ENCODE peak calls at places on chromosome X, in six cellular contexts. N is transverse colon, E is mammary epithelial cell, B is Panc1, X is spleen, Q is fibroblast of lung. V is an unnamed sample. For H3K4me1, the result is how much of the 10 kb centered on the place peaks cover.

GRCh38 chrX:11437642-11438379 is 144.6 kb downstream of the AMELX start:
- DNase-seq in N (peak), E (no peak), B (no peak), X (no peak), Q (peak), V (peak)

GRCh38 chrX:65035451-65035779 is 59.2 kb upstream of the ZC4H2 start:
- DNase-seq in N (peak), E (no peak), B (no peak), X (peak), Q (peak), V (no peak)

GRCh38 chrX:95945528-95945927 is 739.1 kb upstream of the DIAPH2 start:
- DNase-seq in N (no peak), E (no peak), B (no peak), X (no peak), Q (peak), V (no peak)

GRCh38 chrX:100407784-100408642 is 2.1 kb downstream of the PCDH19 start:
- DNase-seq in N (no peak), E (no peak), B (no peak), X (no peak), Q (no peak), V (no peak)

GRCh38 chrX:47172549-47172948 is 21.1 kb upstream of the UBA1 start:
- DNase-seq in N (no peak), E (no peak), B (no peak), X (peak), Q (no peak), V (no peak)

GRCh38 chrX:29662759-29663503 is 552.4 kb upstream of the MAGEB2 start:
- DNase-seq in N (no peak), E (peak), B (peak), X (no peak), Q (peak), V (no peak)

GRCh38 chrX:338836-339400 is 20.3 kb upstream of the GTPBP6 start:
- DNase-seq in N (no peak), E (no peak), B (no peak), X (peak), Q (no peak), V (peak)

GRCh38 chrX:116436358-116436816 is at the start of gene SLC6A14:
- DNase-seq in N (peak), E (no peak), B (no peak), X (no peak), Q (no peak), V (peak)

GRCh38 chrX:67614414-67614813 is 70.6 kb downstream of the AR start:
- DNase-seq in N (no peak), E (peak), B (no peak), X (no peak), Q (peak), V (no peak)

GRCh38 chrX:57155171-57155570 is 18.0 kb upstream of the SPIN2A start:
- DNase-seq in N (peak), E (no peak), B (no peak), X (no peak), Q (no peak), V (no peak)

GRCh38 chrX:2188316-2188715 is 312.5 kb downstream of the DHRSX start:
- DNase-seq in N (no peak), E (no peak), B (no peak), X (no peak), Q (no peak), V (no peak)

GRCh38 chrX:119880552-119881437 is 9.2 kb downstream of the NDUFA1 start:
- DNase-seq in N (peak), E (peak), B (peak), X (no peak), Q (peak), V (no peak)

GRCh38 chrX:70455366-70456202 is 10.9 kb downstream of the DLG3 start:
- DNase-seq in N (peak), E (no peak), B (no peak), X (no peak), Q (no peak), V (no peak)

GRCh38 chrX:122625239-122625638 is 558.8 kb upstream of the GRIA3 start:
- DNase-seq in N (no peak), E (peak), B (no peak), X (no peak), Q (no peak), V (no peak)

GRCh38 chrX:39470588-39471155 is 627.1 kb downstream of the BCOR start:
- DNase-seq in N (peak), E (no peak), B (no peak), X (no peak), Q (peak), V (no peak)

GRCh38 chrX:102979536-102979935 is 42.5 kb downstream of the RAB40AL start:
- DNase-seq in N (no peak), E (peak), B (no peak), X (no peak), Q (no peak), V (no peak)

GRCh38 chrX:17039826-17040225 is 93.4 kb downstream of the REPS2 start:
- DNase-seq in N (no peak), E (peak), B (no peak), X (no peak), Q (peak), V (no peak)

GRCh38 chrX:19272452-19272851 is 71.3 kb upstream of the PDHA1 start:
- DNase-seq in N (no peak), E (peak), B (no peak), X (no peak), Q (peak), V (no peak)

DNA sequence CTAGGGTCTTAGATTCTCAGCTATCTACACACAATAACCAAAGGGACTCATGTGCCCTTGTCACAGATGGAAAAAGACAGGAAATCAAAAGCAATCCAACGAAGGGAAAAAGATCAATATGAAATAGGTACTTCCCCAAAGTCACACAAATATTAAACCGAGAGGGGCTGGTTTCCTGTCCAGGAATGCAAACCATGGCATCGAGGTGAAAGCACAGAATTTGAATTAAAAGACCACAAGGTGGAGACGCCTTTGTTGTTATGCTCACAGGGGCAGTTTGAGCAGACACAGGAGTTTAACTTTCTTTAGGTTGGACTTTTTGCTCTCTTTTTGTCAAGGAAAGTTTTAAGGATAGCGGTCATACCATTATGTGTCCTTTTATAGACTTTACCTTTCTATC is 14.3 kb downstream of the H2BW1 start:
- DNase-seq in N (no peak), E (no peak), B (no peak), X (no peak), Q (no peak), V (no peak)
- TF ChIP-seq CTCF in N (no peak), E (no peak), B (peak), X (no peak), Q (no peak), V (no peak)

GRCh38 chrX:13008851-13009250 is 33.9 kb downstream of the TMSB4X start:
- DNase-seq in N (no peak), E (peak), B (no peak), X (no peak), Q (no peak), V (no peak)
- H3K4me1 ChIP-seq in N (under half), E (half or more), B (under half), X (half or more), Q (under half), V (under half)

DNA sequence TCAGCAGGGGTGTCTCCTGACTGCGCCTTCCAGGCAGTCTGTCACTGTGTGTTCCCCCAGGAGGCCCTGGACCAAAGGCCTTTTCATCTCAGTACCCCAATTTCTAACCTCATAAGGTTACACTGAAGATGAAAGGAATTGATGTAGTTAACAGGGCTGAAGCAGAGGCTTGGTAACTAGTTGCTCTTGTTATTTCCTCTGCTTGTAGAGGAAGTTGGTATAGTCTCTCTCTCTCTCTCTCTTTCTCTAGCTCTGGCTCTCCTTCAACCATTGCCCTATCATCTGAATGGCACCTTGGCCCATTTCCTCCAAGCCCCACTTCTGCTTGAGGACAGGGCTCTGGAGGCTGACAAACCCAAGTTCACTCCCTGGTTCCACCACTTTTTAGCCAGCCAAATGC is 96.1 kb downstream of the MAMLD1 start:
- DNase-seq in N (no peak), E (no peak), B (no peak), X (no peak), Q (no peak), V (no peak)
- H3K27ac ChIP-seq in N (no peak), E (no peak), B (no peak), X (no peak), Q (no peak), V (no peak)

GRCh38 chrX:114075073-114075673 is 508.7 kb upstream of the HTR2C start:
- DNase-seq in N (no peak), E (no peak), B (no peak), X (no peak), Q (no peak), V (no peak)
- TF ChIP-seq CTCF in N (no peak), E (peak), B (peak), X (no peak), Q (no peak), V (peak)

DNA sequence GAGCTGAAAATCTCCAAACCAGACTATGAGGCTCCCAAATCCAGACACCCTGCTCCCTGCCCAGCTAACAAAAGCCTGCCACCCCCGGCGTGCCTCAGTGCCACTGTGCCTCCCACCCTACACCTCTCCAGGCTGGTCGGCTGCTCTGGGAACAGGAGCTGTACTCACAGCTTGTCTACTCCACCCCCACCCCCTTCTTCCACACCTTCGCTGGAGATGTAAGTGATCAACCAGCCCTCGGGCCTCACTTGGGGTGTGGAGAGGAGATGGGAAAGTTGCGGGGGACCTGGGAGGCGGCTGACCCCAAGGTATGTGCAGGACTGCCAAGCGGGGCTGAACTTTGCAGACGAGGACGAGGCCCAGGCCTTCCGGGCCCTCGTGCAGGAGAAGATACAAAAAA is 1.8 kb downstream of the WAS start:
- DNase-seq in N (no peak), E (no peak), B (no peak), X (peak), Q (no peak), V (no peak)
- H3K4me1 ChIP-seq in N (under half), E (under half), B (under half), X (under half), Q (under half), V (under half)

GRCh38 chrX:45454235-45454634 is 253.6 kb upstream of the DIPK2B start:
- DNase-seq in N (no peak), E (no peak), B (no peak), X (no peak), Q (no peak), V (no peak)
- H3K27ac ChIP-seq in N (no peak), E (no peak), B (no peak), X (no peak), Q (no peak), V (no peak)

DNA sequence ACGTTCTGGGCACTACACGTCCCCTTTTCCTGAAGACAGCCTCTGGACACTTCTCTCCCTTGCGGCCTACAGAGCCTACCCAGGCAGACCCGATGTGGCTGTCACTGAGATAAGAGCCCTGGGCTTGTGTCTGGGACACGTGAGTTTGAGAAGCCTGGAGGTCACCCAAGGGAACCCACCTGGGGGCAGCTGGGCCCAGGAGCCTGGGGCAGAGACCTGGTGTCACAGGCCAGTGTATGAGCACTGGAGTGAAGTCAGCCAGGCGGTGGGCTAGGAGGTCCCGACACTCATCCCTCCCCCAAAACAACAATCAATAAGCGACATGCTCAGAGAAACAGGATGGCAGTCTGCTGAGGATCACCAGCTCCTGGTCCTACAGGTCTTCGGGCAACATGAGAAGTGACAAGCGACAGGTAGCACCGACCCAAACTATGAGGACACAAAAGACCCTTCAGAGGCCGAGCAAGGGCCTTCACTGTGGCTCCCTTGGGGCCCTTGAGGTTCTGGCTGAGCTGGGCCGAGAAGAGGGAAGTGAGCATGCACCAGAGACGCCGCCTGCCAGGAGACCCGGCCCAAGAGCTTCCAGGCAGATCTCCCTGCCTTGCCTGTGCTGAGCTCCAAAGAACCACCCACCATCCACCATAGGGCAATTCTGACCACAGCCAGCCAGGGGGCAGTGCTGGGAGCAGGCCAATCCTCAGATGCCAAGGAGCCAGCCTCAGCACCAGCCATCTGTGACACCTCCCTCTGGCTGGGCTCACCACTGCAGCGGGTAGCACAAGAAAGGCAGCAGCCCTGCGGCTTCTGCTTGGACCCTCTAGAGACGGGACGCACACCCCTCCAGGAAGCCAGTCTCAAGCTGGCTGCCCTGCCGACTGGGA is 11.0 kb upstream of the DUSP9 start:
- DNase-seq in N (no peak), E (no peak), B (no peak), X (peak), Q (no peak), V (no peak)
- TF ChIP-seq CTCF in N (no peak), E (peak), B (no peak), X (no peak), Q (peak), V (no peak)

DNA sequence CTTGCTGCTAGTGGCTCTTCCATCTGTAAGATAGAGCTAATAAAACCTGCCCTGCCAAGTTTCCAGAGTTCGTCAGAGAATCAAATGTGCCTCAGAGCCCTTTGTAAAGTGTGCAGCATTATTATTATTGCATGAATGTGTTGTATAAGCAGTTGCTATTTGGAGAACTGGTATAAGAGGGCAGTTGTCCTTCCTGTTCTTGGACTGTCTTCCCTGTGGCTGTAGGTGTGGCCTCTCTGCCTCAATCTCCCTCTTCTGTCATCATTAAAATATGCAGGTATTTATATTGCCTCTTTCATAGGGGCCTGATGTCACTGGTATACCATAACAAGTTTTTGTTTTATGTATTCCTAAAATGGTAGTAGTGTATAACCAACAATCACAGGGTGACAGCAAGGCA is 3.8 kb downstream of the MTM1 start:
- DNase-seq in N (no peak), E (peak), B (no peak), X (no peak), Q (no peak), V (no peak)
- H3K4me1 ChIP-seq in N (half or more), E (under half), B (half or more), X (half or more), Q (under half), V (half or more)

GRCh38 chrX:28124416-28124815 is 143.2 kb upstream of the DCAF8L1 start:
- DNase-seq in N (no peak), E (no peak), B (no peak), X (no peak), Q (no peak), V (no peak)

DNA sequence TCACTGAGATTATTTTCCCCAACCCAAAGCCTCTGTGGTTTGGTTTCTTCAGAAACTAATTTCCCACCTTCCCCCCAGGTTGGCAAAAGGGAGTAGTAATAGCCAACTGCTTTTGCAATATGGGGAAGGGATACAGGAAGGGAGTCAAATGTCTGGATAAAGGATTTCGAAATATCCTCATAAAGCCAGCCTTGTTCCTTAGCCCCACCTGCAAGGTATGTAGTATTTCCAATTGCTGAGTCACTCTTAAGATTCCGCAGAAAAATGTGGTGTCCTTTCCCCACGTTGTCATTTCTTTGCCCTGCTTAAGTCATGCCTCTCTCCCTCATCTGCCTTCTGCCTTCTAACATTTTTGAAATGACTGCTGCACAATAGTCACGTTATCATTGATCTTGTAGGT is 138.8 kb upstream of the DCAF8L1 start:
- DNase-seq in N (no peak), E (peak), B (no peak), X (no peak), Q (no peak), V (no peak)
- H3K27ac ChIP-seq in N (no peak), E (peak), B (no peak), X (no peak), Q (no peak), V (no peak)

GRCh38 chrX:15376956-15377355 is 7.3 kb downstream of the VEGFD start:
- DNase-seq in N (no peak), E (no peak), B (no peak), X (no peak), Q (no peak), V (no peak)

DNA sequence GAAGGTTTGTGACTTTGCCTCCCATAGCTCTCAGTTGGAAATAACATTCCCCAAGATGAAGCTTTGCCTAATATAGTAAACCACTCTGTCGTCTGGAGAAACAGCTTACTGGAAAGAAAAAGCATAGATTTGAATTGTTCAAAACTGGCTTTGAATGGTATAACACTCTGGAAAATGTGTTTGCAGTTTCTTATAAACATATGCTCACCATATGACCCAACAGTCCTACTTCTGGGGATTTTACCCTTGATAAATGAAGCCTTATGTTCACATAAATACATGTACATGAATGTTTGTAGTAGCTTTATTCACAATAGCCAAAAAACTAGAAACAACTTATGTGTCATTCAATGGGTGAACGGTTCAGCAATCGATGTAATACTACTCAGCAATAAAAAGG is 10.2 kb downstream of the VEGFD start:
- DNase-seq in N (no peak), E (no peak), B (no peak), X (no peak), Q (peak), V (no peak)
- TF ChIP-seq CTCF in N (no peak), E (no peak), B (no peak), X (no peak), Q (no peak), V (no peak)